ENCODE peak calls at places on chromosomes 16 and 17, in ten cellular contexts. One of them, this sample, is unnamed.

GRCh38 chr16:30744146-30744545 is 4.1 kb upstream of the PHKG2 start:
- DNase-seq in uterus: peak; percentile 61
- DNase-seq in endodermal cell: no peak
- DNase-seq in H1: no peak
- DNase-seq in right atrium auricular region: no peak
- DNase-seq in type B pancreatic cell: no peak
- DNase-seq in tibial artery: peak; percentile 59
- DNase-seq in body of pancreas: no peak
- DNase-seq in neural crest cell: no peak
- DNase-seq in pancreas: no peak
- DNase-seq in this sample: no peak

GRCh38 chr17:1423456-1424135 is 23.6 kb upstream of the YWHAE start:
- DNase-seq in endodermal cell: no peak
- DNase-seq in H1: no peak
- DNase-seq in body of pancreas: no peak
- DNase-seq in uterus: no peak
- DNase-seq in type B pancreatic cell: no peak
- DNase-seq in pancreas: no peak
- DNase-seq in neural crest cell: no peak
- DNase-seq in tibial artery: no peak
- DNase-seq in right atrium auricular region: no peak
- DNase-seq in this sample: no peak

GRCh38 chr17:73427198-73427597 is 115.4 kb upstream of the CDC42EP4 start:
- DNase-seq in tibial artery: no peak
- DNase-seq in neural crest cell: no peak
- DNase-seq in body of pancreas: no peak
- DNase-seq in endodermal cell: no peak
- DNase-seq in H1: no peak
- DNase-seq in uterus: no peak
- DNase-seq in type B pancreatic cell: no peak
- DNase-seq in right atrium auricular region: no peak
- DNase-seq in pancreas: no peak
- DNase-seq in this sample: no peak

GRCh38 chr16:86834451-86835035 is 256.2 kb downstream of the FOXL1 start:
- DNase-seq in pancreas: no peak
- DNase-seq in right atrium auricular region: no peak
- DNase-seq in uterus: no peak
- DNase-seq in H1: peak; percentile 34
- DNase-seq in neural crest cell: peak; percentile 13
- DNase-seq in type B pancreatic cell: no peak
- DNase-seq in tibial artery: no peak
- DNase-seq in endodermal cell: peak; percentile 89
- DNase-seq in body of pancreas: no peak
- DNase-seq in this sample: no peak

GRCh38 chr17:4136373-4136772 is 6.5 kb downstream of the ZZEF1 start:
- DNase-seq in uterus: no peak
- DNase-seq in right atrium auricular region: no peak
- DNase-seq in tibial artery: no peak
- DNase-seq in neural crest cell: no peak
- DNase-seq in type B pancreatic cell: no peak
- DNase-seq in body of pancreas: peak; percentile 68
- DNase-seq in pancreas: no peak
- DNase-seq in endodermal cell: no peak
- DNase-seq in H1: no peak
- DNase-seq in this sample: no peak

GRCh38 chr17:12318614-12319266 is 298.1 kb downstream of the MAP2K4 start:
- DNase-seq in endodermal cell: no peak
- DNase-seq in right atrium auricular region: no peak
- DNase-seq in uterus: no peak
- DNase-seq in pancreas: no peak
- DNase-seq in type B pancreatic cell: no peak
- DNase-seq in H1: no peak
- DNase-seq in neural crest cell: no peak
- DNase-seq in body of pancreas: no peak
- DNase-seq in tibial artery: peak; percentile 58
- DNase-seq in this sample: peak; percentile 57

GRCh38 chr17:59607817-59608403 is 11.8 kb upstream of the CLTC start:
- DNase-seq in type B pancreatic cell: no peak
- DNase-seq in right atrium auricular region: no peak
- DNase-seq in H1: no peak
- DNase-seq in uterus: no peak
- DNase-seq in body of pancreas: peak; percentile 17
- DNase-seq in neural crest cell: no peak
- DNase-seq in tibial artery: no peak
- DNase-seq in endodermal cell: peak; percentile 88
- DNase-seq in pancreas: no peak
- DNase-seq in this sample: no peak

GRCh38 chr17:3641717-3642486 is 5.3 kb downstream of the CTNS start:
- DNase-seq in uterus: no peak
- DNase-seq in right atrium auricular region: no peak
- DNase-seq in H1: no peak
- DNase-seq in type B pancreatic cell: no peak
- DNase-seq in body of pancreas: no peak
- DNase-seq in tibial artery: no peak
- DNase-seq in endodermal cell: no peak
- DNase-seq in neural crest cell: no peak
- DNase-seq in pancreas: no peak
- DNase-seq in this sample: no peak

GRCh38 chr16:46763147-46763546 is 15.0 kb upstream of the MYLK3 start:
- DNase-seq in type B pancreatic cell: no peak
- DNase-seq in endodermal cell: no peak
- DNase-seq in H1: no peak
- DNase-seq in body of pancreas: peak; percentile 7
- DNase-seq in tibial artery: no peak
- DNase-seq in uterus: no peak
- DNase-seq in pancreas: no peak
- DNase-seq in right atrium auricular region: peak; percentile 69
- DNase-seq in neural crest cell: no peak
- DNase-seq in this sample: no peak

GRCh38 chr17:40582328-40582901 is 17.1 kb upstream of the CCR7 start:
- DNase-seq in pancreas: peak; percentile 39
- DNase-seq in body of pancreas: peak; percentile 27
- DNase-seq in right atrium auricular region: no peak
- DNase-seq in neural crest cell: no peak
- DNase-seq in uterus: no peak
- DNase-seq in endodermal cell: peak; percentile 39
- DNase-seq in H1: no peak
- DNase-seq in type B pancreatic cell: no peak
- DNase-seq in tibial artery: no peak
- DNase-seq in this sample: peak; percentile 93

GRCh38 chr17:17122781-17123483 is 80.7 kb downstream of the MPRIP start:
- DNase-seq in body of pancreas: no peak
- DNase-seq in type B pancreatic cell: no peak
- DNase-seq in neural crest cell: no peak
- DNase-seq in tibial artery: no peak
- DNase-seq in H1: no peak
- DNase-seq in pancreas: no peak
- DNase-seq in endodermal cell: no peak
- DNase-seq in uterus: no peak
- DNase-seq in right atrium auricular region: no peak
- DNase-seq in this sample: no peak

GRCh38 chr17:62876063-62876462 is 67.9 kb upstream of the MARCHF10 start:
- DNase-seq in tibial artery: no peak
- DNase-seq in type B pancreatic cell: no peak
- DNase-seq in uterus: no peak
- DNase-seq in neural crest cell: no peak
- DNase-seq in endodermal cell: peak; percentile 21
- DNase-seq in right atrium auricular region: no peak
- DNase-seq in body of pancreas: no peak
- DNase-seq in pancreas: no peak
- DNase-seq in H1: no peak
- DNase-seq in this sample: no peak

GRCh38 chr17:73985466-73986015 is 217.9 kb upstream of the RPL38 start:
- DNase-seq in right atrium auricular region: no peak
- DNase-seq in type B pancreatic cell: no peak
- DNase-seq in pancreas: no peak
- DNase-seq in endodermal cell: peak; percentile 41
- DNase-seq in body of pancreas: no peak
- DNase-seq in uterus: no peak
- DNase-seq in neural crest cell: no peak
- DNase-seq in H1: no peak
- DNase-seq in tibial artery: no peak
- DNase-seq in this sample: no peak

GRCh38 chr17:76544123-76544915 is 4.5 kb downstream of the PRCD start:
- DNase-seq in tibial artery: no peak
- DNase-seq in type B pancreatic cell: no peak
- DNase-seq in endodermal cell: no peak
- DNase-seq in body of pancreas: no peak
- DNase-seq in neural crest cell: no peak
- DNase-seq in uterus: no peak
- DNase-seq in pancreas: no peak
- DNase-seq in right atrium auricular region: no peak
- DNase-seq in H1: no peak
- DNase-seq in this sample: no peak

GRCh38 chr17:78163881-78164747 is 4.3 kb upstream of the SYNGR2 start:
- DNase-seq in neural crest cell: no peak
- DNase-seq in uterus: no peak
- DNase-seq in body of pancreas: peak; percentile 72
- DNase-seq in H1: no peak
- DNase-seq in endodermal cell: peak; percentile 56
- DNase-seq in tibial artery: no peak
- DNase-seq in pancreas: peak; percentile 71
- DNase-seq in right atrium auricular region: no peak
- DNase-seq in type B pancreatic cell: no peak
- DNase-seq in this sample: no peak

DNA sequence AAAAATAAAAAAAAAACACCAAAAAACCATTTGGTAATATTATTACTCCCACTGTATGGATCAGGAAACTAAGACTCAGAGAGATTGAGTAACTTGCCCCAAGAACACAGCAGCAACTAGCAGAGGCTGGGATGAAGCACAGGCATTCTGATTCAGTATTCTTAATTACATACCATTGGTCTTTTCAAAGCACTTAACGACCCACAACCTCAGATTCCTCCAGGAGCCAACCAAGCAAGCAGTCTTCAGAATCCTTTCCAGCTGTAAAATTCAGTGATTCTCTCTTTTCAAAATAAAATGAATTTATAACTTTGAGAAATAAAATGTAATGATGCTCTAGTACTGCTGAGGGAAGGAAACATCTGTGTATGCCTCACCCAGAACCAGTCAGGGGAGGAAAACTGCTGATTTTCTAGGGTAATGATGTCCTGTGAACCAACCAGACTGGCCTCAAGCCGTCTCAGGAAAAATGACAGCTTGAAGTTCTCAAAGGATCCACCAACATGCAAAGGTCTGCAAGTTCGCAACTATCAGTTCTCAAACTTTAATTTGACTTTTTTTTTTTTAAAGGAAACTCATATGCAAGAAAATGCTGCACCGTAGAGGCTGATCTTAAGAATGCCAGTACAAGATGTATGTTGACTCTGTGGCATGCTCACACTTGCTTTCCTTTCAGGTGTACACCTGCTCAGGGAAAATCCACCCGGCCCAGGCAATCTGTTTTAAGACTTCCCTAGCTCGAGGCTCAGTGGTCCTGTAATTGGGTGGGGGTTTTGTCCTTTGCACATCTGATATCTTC is 9.0 kb downstream of the CUEDC1 start:
- DNase-seq in neural crest cell: no peak
- DNase-seq in tibial artery: no peak
- DNase-seq in uterus: no peak
- DNase-seq in pancreas: no peak
- DNase-seq in right atrium auricular region: no peak
- DNase-seq in H1: no peak
- DNase-seq in body of pancreas: no peak
- DNase-seq in endodermal cell: no peak
- DNase-seq in type B pancreatic cell: no peak
- DNase-seq in this sample: no peak
- TF ChIP-seq CTCF in neural crest cell: no peak
- TF ChIP-seq CTCF in tibial artery: no peak
- TF ChIP-seq CTCF in uterus: no peak
- TF ChIP-seq CTCF in pancreas: no peak
- TF ChIP-seq CTCF in right atrium auricular region: no peak
- TF ChIP-seq CTCF in H1: no peak
- TF ChIP-seq CTCF in body of pancreas: no peak
- TF ChIP-seq CTCF in endodermal cell: no peak
- TF ChIP-seq CTCF in type B pancreatic cell: no peak
- TF ChIP-seq CTCF in this sample: no peak

DNA sequence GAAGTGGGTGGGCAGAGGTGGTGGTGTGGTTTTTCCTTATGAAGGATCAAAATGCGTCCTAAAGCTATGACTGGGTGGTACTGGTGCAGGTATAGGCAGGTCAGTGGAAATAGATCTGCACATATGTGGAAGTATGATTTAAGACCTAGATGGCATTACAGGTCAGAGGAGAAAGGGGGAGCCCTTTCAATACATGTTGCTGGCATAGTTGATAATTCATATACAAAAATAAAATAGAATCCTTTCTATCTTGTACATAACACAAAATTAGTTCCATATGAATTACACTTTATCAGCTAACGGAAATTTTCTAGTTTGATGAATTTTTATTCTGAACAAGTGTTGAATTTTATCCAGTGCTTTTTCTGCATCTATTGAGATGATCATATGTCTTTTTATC is 20.8 kb upstream of the PIK3R5 start:
- DNase-seq in neural crest cell: no peak
- DNase-seq in H1: no peak
- DNase-seq in right atrium auricular region: no peak
- DNase-seq in body of pancreas: no peak
- DNase-seq in tibial artery: no peak
- DNase-seq in pancreas: no peak
- DNase-seq in uterus: no peak
- DNase-seq in endodermal cell: no peak
- DNase-seq in type B pancreatic cell: no peak
- DNase-seq in this sample: no peak
- TF ChIP-seq CTCF in neural crest cell: no peak
- TF ChIP-seq CTCF in H1: no peak
- TF ChIP-seq CTCF in right atrium auricular region: no peak
- TF ChIP-seq CTCF in body of pancreas: no peak
- TF ChIP-seq CTCF in tibial artery: no peak
- TF ChIP-seq CTCF in pancreas: no peak
- TF ChIP-seq CTCF in uterus: no peak
- TF ChIP-seq CTCF in endodermal cell: peak; percentile 23
- TF ChIP-seq CTCF in type B pancreatic cell: no peak
- TF ChIP-seq CTCF in this sample: no peak

DNA sequence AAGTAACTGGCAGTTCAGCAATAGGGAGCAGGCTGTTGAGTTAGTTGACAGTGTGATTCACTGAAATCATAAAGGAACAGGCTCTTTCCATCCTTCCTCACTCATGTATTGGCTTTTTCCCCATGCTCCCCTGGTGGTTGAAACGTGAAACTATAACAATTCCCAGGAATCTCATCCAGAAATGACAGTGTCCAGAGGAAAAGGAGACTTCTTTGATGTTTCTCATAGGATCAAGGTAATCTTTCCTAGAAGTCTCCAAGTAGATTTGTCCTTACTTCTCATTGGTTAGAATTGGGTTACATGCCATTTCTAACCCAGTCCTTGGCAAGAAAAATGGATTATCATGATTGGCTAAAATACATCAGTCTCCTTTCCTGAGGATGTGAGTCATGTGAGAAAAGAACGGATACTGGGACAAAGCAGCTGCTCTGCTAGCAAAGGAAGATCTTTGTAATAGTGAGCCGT is 14.4 kb downstream of the TTC19 start:
- DNase-seq in right atrium auricular region: no peak
- DNase-seq in endodermal cell: no peak
- DNase-seq in neural crest cell: peak; percentile 13
- DNase-seq in uterus: no peak
- DNase-seq in tibial artery: no peak
- DNase-seq in type B pancreatic cell: no peak
- DNase-seq in pancreas: no peak
- DNase-seq in body of pancreas: no peak
- DNase-seq in H1: no peak
- DNase-seq in this sample: no peak
- TF ChIP-seq CTCF in right atrium auricular region: peak; percentile 58
- TF ChIP-seq CTCF in endodermal cell: peak; percentile 71
- TF ChIP-seq CTCF in neural crest cell: peak; percentile 60
- TF ChIP-seq CTCF in uterus: peak; percentile 30
- TF ChIP-seq CTCF in tibial artery: peak; percentile 33
- TF ChIP-seq CTCF in type B pancreatic cell: peak; percentile 75
- TF ChIP-seq CTCF in pancreas: peak; percentile 33
- TF ChIP-seq CTCF in body of pancreas: no peak
- TF ChIP-seq CTCF in H1: no peak
- TF ChIP-seq CTCF in this sample: no peak

GRCh38 chr16:51049678-51050378 is 101.2 kb downstream of the SALL1 start:
- DNase-seq in body of pancreas: no peak
- DNase-seq in endodermal cell: no peak
- DNase-seq in tibial artery: no peak
- DNase-seq in uterus: no peak
- DNase-seq in pancreas: no peak
- DNase-seq in right atrium auricular region: no peak
- DNase-seq in type B pancreatic cell: no peak
- DNase-seq in neural crest cell: no peak
- DNase-seq in H1: no peak
- DNase-seq in this sample: no peak
- TF ChIP-seq CTCF in body of pancreas: no peak
- TF ChIP-seq CTCF in endodermal cell: peak; percentile 58
- TF ChIP-seq CTCF in tibial artery: no peak
- TF ChIP-seq CTCF in uterus: no peak
- TF ChIP-seq CTCF in pancreas: no peak
- TF ChIP-seq CTCF in right atrium auricular region: no peak
- TF ChIP-seq CTCF in type B pancreatic cell: peak; percentile 25
- TF ChIP-seq CTCF in neural crest cell: no peak
- TF ChIP-seq CTCF in H1: no peak
- TF ChIP-seq CTCF in this sample: no peak

This sample was measured in lower leg skin.